ENCODE peak calls at places on chromosomes 12 and 14, in four cellular contexts. G, R, I and D are unnamed samples.

GRCh38 chr12:50825372-50825838 is 17.3 kb upstream of the TMPRSS12 start:
- DNase-seq in G (peak; percentile 50), R (peak; percentile 52), I (peak; percentile 83), D (peak; percentile 81)

GRCh38 chr14:65336191-65336591 is 76.3 kb upstream of the FUT8 start:
- DNase-seq in G (peak; percentile 34), R (no peak), I (peak; percentile 58), D (peak; percentile 77)

GRCh38 chr14:69543341-69544249 is 31.1 kb downstream of the CCDC177 start:
- DNase-seq in G (peak; percentile 69), R (no peak), I (peak; percentile 89), D (peak; percentile 90)

GRCh38 chr14:76772300-76773187 is 11.3 kb downstream of the VASH1 start:
- DNase-seq in G (peak; percentile 3), R (peak; percentile 83), I (peak; percentile 43), D (no peak)

GRCh38 chr12:2058837-2059236 is 6.0 kb downstream of the CACNA1C start:
- DNase-seq in G (no peak), R (no peak), I (no peak), D (no peak)

GRCh38 chr12:93002278-93003054 is 73.4 kb upstream of the EEA1 start:
- DNase-seq in G (peak; percentile 52), R (no peak), I (peak; percentile 79), D (peak; percentile 94)

GRCh38 chr12:64061868-64062375 is 160.2 kb downstream of the KICS2 start:
- DNase-seq in G (no peak), R (no peak), I (no peak), D (no peak)

GRCh38 chr12:47556631-47557030 is 149.2 kb downstream of the RPAP3 start:
- DNase-seq in G (no peak), R (no peak), I (no peak), D (no peak)

GRCh38 chr12:118065380-118065779 is 4.4 kb upstream of the WSB2 start:
- DNase-seq in G (no peak), R (no peak), I (no peak), D (no peak)

DNA sequence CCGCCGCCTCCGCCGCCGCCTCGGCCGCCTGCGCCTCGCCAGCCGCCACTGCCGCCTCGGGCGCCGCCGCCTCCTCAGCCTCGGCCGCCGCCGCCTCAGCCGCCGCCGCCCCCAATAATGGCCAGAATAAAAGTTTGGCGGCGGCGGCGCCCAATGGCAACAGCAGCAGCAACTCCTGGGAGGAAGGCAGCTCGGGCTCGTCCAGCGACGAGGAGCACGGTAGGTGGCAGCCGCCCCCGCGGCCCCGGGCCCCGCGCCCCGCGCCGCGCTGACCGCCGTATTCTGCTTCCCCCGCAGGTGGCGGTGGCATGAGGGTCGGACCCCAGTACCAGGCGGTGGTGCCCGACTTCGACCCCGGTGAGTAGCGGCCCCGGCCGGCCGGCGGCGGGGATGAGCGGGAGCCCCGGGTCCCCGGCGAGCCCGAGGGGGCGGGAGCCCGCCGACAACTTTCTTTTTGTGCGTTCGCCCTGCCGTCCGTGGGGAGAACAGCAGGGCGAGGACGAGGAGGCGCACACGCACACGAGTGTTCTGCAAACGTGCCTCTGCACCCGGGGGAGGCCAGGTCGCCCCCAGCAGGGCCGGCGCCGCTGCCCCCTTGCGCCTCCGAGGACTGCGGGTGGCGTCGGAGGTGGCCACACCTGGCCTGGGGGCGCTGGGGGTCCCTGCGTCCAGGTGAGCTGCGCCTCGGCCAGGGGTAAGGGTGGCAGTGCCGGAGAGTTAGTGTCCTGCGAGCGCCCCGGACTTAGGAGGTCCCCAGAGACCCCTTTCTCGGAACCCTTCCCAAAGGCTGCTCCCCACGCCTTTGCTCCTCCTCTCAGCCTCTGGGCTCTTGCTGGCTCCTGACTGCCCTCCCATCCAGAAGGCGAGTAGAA is 756 bp downstream of the RCOR1 start:
- DNase-seq in G (no peak), R (peak; percentile 73), I (peak; percentile 33), D (no peak)
- TF ChIP-seq CTCF in G (peak; percentile 34), R (peak; percentile 23), I (peak; percentile 35), D (no peak)

DNA sequence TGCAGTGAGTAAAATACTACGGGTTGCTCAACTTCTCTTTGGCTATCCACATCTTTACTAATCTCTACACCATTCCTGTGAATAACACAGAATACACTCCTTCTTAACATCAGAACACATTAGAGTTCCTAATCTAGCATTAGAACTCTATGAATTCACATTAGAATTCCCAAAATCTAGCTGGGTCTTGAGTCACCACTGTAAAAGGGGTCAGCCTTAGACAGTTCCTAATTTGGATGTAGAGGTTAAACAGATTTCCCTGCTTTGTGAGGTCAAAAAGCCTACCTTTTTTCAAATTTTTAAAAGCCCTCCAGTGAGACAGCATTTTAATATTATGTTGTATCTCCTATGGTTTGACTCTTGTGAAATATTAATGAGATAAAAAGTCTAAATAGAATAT is 7.4 kb downstream of the HNRNPC start:
- DNase-seq in G (no peak), R (no peak), I (no peak), D (no peak)
- H3K4me3 ChIP-seq in G (no peak overlapping the region), R (no peak overlapping the region), I (no peak overlapping the region), D (no peak overlapping the region)

DNA sequence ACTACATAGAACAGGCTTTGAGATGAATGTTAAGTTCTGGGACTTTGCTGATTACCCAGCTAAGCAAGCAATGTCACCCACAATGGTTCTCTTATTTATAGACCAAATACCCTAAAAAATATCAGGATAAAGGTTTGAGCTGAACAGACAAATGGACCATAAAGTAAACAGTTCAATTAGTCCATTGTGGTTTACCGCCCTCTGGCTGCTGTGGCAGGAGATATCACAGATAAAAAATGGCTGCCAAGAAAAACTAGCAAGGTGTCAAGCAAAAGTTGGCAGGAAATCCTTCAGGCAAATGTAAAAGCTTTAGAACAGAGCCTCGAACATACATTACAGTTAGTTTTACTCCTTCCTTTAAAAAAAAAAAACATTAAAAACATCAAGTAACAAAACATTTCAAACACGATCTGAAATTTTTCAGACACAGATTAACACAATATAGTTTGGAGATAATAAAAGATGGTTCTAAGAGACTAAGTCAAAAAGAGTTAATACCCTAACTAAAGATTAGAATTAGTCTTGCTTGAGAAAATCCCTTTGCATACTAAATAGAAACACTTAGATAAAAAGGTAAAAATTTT is 41.3 kb downstream of the MED13L start:
- DNase-seq in G (no peak), R (peak; percentile 65), I (peak; percentile 69), D (peak; percentile 48)
- TF ChIP-seq CTCF in G (peak; percentile 65), R (peak; percentile 61), I (peak; percentile 58), D (peak; percentile 68)

DNA sequence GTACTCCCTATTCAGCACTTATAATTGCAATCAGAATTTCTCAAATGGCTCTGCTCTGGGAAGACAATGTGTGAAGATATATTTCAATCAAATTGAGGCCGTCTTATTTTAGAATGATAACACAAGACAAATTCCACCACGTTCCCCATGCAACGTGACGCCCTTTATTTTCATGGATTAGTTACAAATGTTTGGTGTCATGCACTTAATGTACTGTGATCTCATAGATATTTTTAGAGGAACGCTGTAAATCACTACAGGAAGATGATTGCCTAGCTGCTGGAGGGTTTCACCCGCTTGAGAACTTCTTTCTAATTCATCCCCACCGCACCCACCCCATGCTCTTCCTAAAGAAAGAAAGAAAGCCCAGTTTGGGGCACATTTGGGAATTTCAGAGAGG is 117.1 kb downstream of the PLXNC1 start:
- DNase-seq in G (no peak), R (no peak), I (no peak), D (peak; percentile 49)
- H3K4me3 ChIP-seq in G (no peak overlapping the region), R (no peak overlapping the region), I (no peak overlapping the region), D (no peak overlapping the region)

DNA sequence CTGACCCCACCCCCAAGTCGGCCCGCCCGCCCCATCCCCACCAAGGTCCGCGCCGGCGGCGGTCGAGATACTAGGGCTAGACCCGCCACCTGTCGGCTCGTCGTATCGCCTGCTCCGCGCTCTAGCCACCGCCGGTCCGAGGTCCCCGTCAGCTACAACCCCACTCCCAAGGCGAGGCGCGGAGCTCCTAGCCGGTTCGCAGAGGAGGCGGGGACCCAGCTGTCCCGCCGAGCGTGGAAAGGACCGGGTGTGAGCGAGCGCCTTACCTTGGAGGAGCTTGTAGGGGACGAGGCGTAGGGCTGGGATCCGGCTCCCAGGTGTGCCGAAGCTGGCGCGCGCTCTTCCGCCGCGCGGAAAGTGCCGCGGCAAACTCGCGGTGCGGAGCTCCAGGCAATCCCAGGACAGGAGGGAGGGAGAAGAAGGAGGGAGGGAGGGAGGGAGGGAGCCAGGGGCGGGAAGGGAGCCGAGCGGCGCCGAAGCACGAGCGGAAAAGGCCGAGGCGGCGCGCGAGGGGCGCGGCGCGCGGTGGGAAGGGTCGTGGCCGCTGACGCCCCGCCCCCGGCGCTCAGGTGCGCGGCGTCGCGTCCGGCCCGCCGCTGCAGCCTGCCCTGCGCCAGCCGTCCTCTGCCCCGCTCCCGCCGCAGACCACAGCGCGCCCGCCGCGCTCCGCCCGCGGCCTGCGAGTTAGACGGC is at the start of gene PAWR:
- DNase-seq in G (no peak), R (peak; percentile 94), I (peak; percentile 82), D (peak; percentile 63)
- TF ChIP-seq CTCF in G (peak; percentile 28), R (no peak), I (peak; percentile 30), D (peak; percentile 5)

GRCh38 chr12:84730561-84731162 is 181.9 kb downstream of the SLC6A15 start:
- DNase-seq in G (no peak), R (no peak), I (no peak), D (no peak)
- H3K4me3 ChIP-seq in G (no peak overlapping the region), R (no peak overlapping the region), I (no peak overlapping the region), D (no peak overlapping the region)